ENCODE peak calls at places on chromosomes 5 and 9, in ten cellular contexts. C, Y, Q, D, O, X, N, Z, I and L are unnamed samples.
A peak's percentile ranks its signal among the peaks of the same experiment; 100 is the strongest.

GRCh38 chr5:83551826-83552225 is 80.3 kb downstream of the VCAN start:
- DNase-seq in X (no peak), I (no peak), Z (peak; percentile 72), C (no peak), D (no peak), Q (no peak), Y (peak; percentile 42), N (no peak), O (peak; percentile 11), L (no peak)

GRCh38 chr5:156778139-156778696 is 71.9 kb upstream of the PPP1R2B start:
- DNase-seq in N (no peak), I (no peak), C (no peak), X (no peak), Y (no peak), D (no peak), Z (no peak), O (no peak), Q (no peak), L (no peak)

GRCh38 chr5:168948746-168949145 is 352.2 kb downstream of the SLIT3 start:
- DNase-seq in O (no peak), Z (peak; percentile 37), Q (no peak), X (no peak), N (no peak), Y (peak; percentile 27), I (no peak), D (no peak), C (no peak), L (no peak)

GRCh38 chr5:132342291-132343180 is 27.0 kb upstream of the SLC22A5 start:
- DNase-seq in Y (no peak), I (no peak), Z (no peak), Q (no peak), X (no peak), O (no peak), D (no peak), C (no peak), N (no peak), L (no peak)

GRCh38 chr9:134847752-134848432 is 32.7 kb upstream of the FCN2 start:
- DNase-seq in I (no peak), X (no peak), O (no peak), Q (no peak), N (no peak), D (no peak), C (no peak), Y (no peak), Z (no peak), L (no peak)

GRCh38 chr9:100590481-100590880 is 12.6 kb downstream of the CAVIN4 start:
- DNase-seq in Q (peak; percentile 43), I (no peak), N (no peak), O (no peak), D (no peak), Y (no peak), X (no peak), C (no peak), Z (peak; percentile 83), L (no peak)

GRCh38 chr5:1727571-1727970 is 72.1 kb downstream of the MRPL36 start:
- DNase-seq in N (peak; percentile 10), Z (no peak), C (no peak), D (no peak), I (no peak), Y (no peak), X (no peak), O (no peak), Q (no peak), L (peak; percentile 5)

GRCh38 chr5:160297004-160297403 is 15.4 kb downstream of the CCNJL start:
- DNase-seq in D (no peak), N (no peak), Z (no peak), O (no peak), X (no peak), C (no peak), Y (peak; percentile 4), Q (no peak), I (no peak), L (no peak)

GRCh38 chr5:78972654-78973428 is 12.3 kb downstream of the ARSB start:
- DNase-seq in Q (peak; percentile 55), C (no peak), Y (no peak), X (no peak), N (peak; percentile 68), D (no peak), I (no peak), Z (peak; percentile 21), O (peak; percentile 32), L (no peak)

GRCh38 chr5:119022017-119022745 is 33.8 kb upstream of the DTWD2 start:
- DNase-seq in N (no peak), O (peak; percentile 17), Z (peak; percentile 58), I (peak; percentile 57), Y (peak; percentile 25), D (no peak), X (no peak), Q (no peak), C (no peak), L (no peak)

GRCh38 chr9:134217431-134218210 is 53.3 kb upstream of the RNU6ATAC start:
- DNase-seq in D (no peak), O (no peak), N (no peak), Y (no peak), I (no peak), C (no peak), Z (no peak), Q (no peak), X (peak; percentile 70), L (no peak)

GRCh38 chr9:81078555-81078954 is 610.8 kb downstream of the TLE1 start:
- DNase-seq in O (no peak), D (no peak), Y (no peak), Q (no peak), I (no peak), N (no peak), Z (no peak), C (no peak), X (no peak), L (no peak)

GRCh38 chr5:127442085-127442484 is 75.4 kb upstream of the PRRC1 start:
- DNase-seq in O (peak; percentile 24), Y (peak; percentile 4), C (no peak), I (peak; percentile 31), N (no peak), Z (peak; percentile 65), D (no peak), X (no peak), Q (no peak), L (no peak)

GRCh38 chr5:157160001-157160400 is 6.1 kb downstream of the GARIN3 start:
- DNase-seq in N (no peak), Z (no peak), Y (no peak), O (no peak), Q (no peak), D (no peak), X (no peak), C (no peak), I (no peak), L (no peak)

GRCh38 chr5:159002201-159002600 is 97.5 kb downstream of the EBF1 start:
- DNase-seq in C (no peak), I (no peak), N (no peak), Z (no peak), Q (no peak), Y (no peak), X (no peak), D (no peak), O (no peak), L (no peak)
- H3K27ac ChIP-seq in C (no peak overlapping the region), I (no peak overlapping the region), N (no peak overlapping the region), Z (no peak overlapping the region), Q (no peak overlapping the region), Y (no peak overlapping the region), X (no peak overlapping the region), D (no peak overlapping the region), O (no peak overlapping the region), L (no peak overlapping the region)

GRCh38 chr5:142602720-142603245 is 83.1 kb downstream of the FGF1 start:
- DNase-seq in Z (no peak), D (no peak), C (no peak), I (peak; percentile 78), Q (no peak), Y (peak; percentile 85), X (no peak), O (no peak), N (no peak), L (no peak)
- H3K27ac ChIP-seq in Z (no peak overlapping the region), D (no peak overlapping the region), C (no peak overlapping the region), I (peak overlapping the region; percentile 35), Q (no peak overlapping the region), Y (peak overlapping the region; percentile 50), X (no peak overlapping the region), O (no peak overlapping the region), N (no peak overlapping the region), L (no peak overlapping the region)

GRCh38 chr9:127403507-127404192 is 6.7 kb downstream of the SLC2A8 start:
- DNase-seq in X (no peak), D (no peak), O (no peak), I (no peak), Y (no peak), Q (no peak), C (no peak), Z (no peak), N (no peak), L (no peak)

GRCh38 chr9:127399736-127400269 is 2.8 kb downstream of the SLC2A8 start:
- DNase-seq in O (no peak), Q (no peak), C (no peak), D (no peak), X (no peak), Z (no peak), N (no peak), Y (no peak), I (no peak), L (no peak)

GRCh38 chr9:127404631-127405030 is 7.7 kb downstream of the SLC2A8 start:
- DNase-seq in Z (no peak), Y (no peak), X (no peak), Q (no peak), I (no peak), O (no peak), D (no peak), N (no peak), C (no peak), L (no peak)

GRCh38 chr9:127405344-127406125 is 8.6 kb downstream of the SLC2A8 start:
- DNase-seq in Q (no peak), I (no peak), X (no peak), Z (no peak), D (no peak), C (no peak), O (no peak), N (no peak), Y (no peak), L (no peak)

DNA sequence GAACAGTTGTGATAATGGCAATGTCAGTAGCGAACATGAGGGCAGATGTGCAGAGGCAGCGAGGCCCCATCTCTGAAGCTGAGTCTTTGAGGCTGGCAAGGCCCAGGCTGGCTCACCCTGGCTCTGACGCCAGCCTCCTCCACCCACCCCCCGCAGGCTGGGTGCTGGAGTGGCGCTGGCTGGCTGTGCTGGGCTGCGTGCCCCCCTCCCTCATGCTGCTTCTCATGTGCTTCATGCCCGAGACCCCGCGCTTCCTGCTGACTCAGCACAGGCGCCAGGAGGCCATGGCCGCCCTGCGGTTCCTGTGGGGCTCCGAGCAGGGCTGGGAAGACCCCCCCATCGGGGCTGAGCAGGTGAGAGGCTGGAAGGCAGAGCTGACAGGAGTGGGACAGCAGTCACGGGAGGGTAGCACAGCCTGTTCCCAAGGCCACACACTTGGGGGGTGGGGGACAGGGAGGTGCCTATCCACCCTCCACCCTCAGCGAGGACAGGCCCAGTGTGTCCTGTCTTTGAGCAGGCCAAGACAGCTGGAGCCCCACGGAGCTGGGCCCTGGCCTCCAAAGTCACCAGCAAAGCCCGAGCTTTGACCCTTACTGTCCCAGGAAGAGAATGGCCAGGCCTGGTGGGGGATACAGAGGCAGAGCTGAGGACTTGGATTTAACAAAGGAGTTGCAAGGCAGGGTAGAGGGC is 5.6 kb downstream of the SLC2A8 start:
- DNase-seq in I (no peak), D (no peak), Q (no peak), Z (no peak), X (no peak), N (no peak), O (no peak), C (no peak), Y (no peak), L (no peak)
- H3K27ac ChIP-seq in I (peak overlapping the region; percentile 0), D (no peak overlapping the region), Q (no peak overlapping the region), Z (no peak overlapping the region), X (no peak overlapping the region), N (no peak overlapping the region), O (no peak overlapping the region), C (no peak overlapping the region), Y (no peak overlapping the region), L (no peak overlapping the region)

GRCh38 chr9:2208465-2208864 is 193.3 kb downstream of the SMARCA2 start:
- DNase-seq in Y (no peak), C (no peak), O (no peak), I (no peak), D (no peak), Q (no peak), Z (no peak), N (no peak), X (no peak), L (no peak)
- H3K27ac ChIP-seq in Y (no peak overlapping the region), C (no peak overlapping the region), O (no peak overlapping the region), I (no peak overlapping the region), D (no peak overlapping the region), Q (no peak overlapping the region), Z (no peak overlapping the region), N (no peak overlapping the region), X (no peak overlapping the region), L (no peak overlapping the region)